ENCODE peak calls at places on chromosomes 4 and X, in ten cellular contexts. H, X, C, P, E, V, G, N, B and T are unnamed samples.

GRCh38 chrX:15815779-15816452 is 25.6 kb downstream of the ZRSR2 start:
- DNase-seq in B (no peak), P (peak), V (no peak), N (no peak), H (no peak), C (peak), X (peak), E (no peak), G (no peak), T (peak)

GRCh38 chr4:98744372-98745150 is 86.2 kb upstream of the TSPAN5 start:
- DNase-seq in X (no peak), B (no peak), P (no peak), H (no peak), E (no peak), G (no peak), N (no peak), V (no peak), C (no peak), T (no peak)

GRCh38 chr4:146401274-146401673 is 120.5 kb downstream of the SLC10A7 start:
- DNase-seq in E (no peak), G (no peak), V (no peak), N (no peak), B (no peak), C (no peak), H (no peak), X (no peak), P (no peak), T (no peak)

GRCh38 chr4:93814141-93814540 is 14.4 kb upstream of the ATOH1 start:
- DNase-seq in N (no peak), E (no peak), C (no peak), G (no peak), P (no peak), H (no peak), B (no peak), V (no peak), X (no peak), T (no peak)

GRCh38 chrX:101393530-101394305 is 2.9 kb downstream of the RPL36A start:
- DNase-seq in E (no peak), X (no peak), B (no peak), H (no peak), P (no peak), C (no peak), N (no peak), G (no peak), V (no peak), T (no peak)

GRCh38 chrX:42732506-42732905 is 45.5 kb downstream of the PPP1R2C start:
- DNase-seq in H (no peak), N (no peak), P (no peak), V (no peak), G (no peak), B (no peak), C (no peak), X (no peak), E (no peak), T (no peak)

GRCh38 chr4:185955817-185956542 is 113.0 kb upstream of the TLR3 start:
- DNase-seq in C (no peak), B (no peak), P (peak), X (no peak), N (no peak), G (no peak), V (no peak), E (no peak), H (no peak), T (no peak)

GRCh38 chr4:17197070-17197469 is 298.6 kb upstream of the LDB2 start:
- DNase-seq in B (no peak), X (no peak), N (no peak), G (no peak), H (no peak), P (no peak), E (no peak), C (no peak), V (no peak), T (no peak)

GRCh38 chr4:155809835-155810234 is 51.0 kb downstream of the GUCY1B1 start:
- DNase-seq in P (no peak), G (no peak), E (peak), B (no peak), C (no peak), V (no peak), N (no peak), X (no peak), H (no peak), T (peak)

DNA sequence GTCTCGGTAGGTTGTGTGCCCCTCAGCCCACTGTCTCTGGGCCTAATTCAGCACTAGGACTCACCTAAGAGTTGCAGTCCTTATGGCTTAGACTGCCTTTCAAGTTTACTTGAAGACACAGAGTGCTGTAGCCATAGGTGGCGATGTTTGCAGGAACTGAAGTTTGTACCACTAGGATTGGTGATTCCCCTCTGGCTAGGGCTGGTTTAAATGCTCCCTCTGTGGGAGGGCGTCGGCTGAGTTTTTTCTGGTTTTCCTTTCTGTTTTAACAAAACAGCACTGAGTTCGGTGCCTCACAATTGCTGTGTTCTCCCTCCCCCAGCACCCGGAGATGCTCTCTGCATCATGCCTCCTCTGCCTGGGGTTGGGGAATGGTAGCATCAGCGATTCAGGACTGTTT is 480.9 kb downstream of the PCDH11X start:
- DNase-seq in V (no peak), N (no peak), H (no peak), C (no peak), E (no peak), B (no peak), X (no peak), G (no peak), P (no peak), T (no peak)
- TF ChIP-seq CTCF in V (no peak), N (no peak), H (no peak), C (no peak), E (no peak), B (no peak), X (no peak), G (no peak), P (no peak), T (no peak)

DNA sequence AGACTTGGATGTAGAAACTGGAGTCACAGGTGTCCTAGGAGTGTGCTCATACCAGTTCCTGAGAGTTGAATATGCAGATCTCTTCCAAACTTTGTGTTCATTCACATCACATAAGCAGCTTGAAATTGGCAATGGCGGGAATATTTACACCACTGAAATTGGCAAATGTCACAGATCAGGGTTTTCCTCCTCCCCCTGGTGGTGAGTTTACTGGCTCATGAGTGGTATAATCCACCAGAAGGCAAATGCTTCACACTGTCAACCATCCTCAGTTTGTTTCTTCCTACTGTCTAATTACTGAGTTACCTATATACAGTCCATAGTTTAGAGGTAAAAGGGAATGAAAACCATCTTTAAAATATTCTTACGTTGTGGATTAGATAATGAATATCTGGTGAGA is 193.3 kb upstream of the BANK1 start:
- DNase-seq in X (no peak), N (no peak), H (no peak), P (peak), C (no peak), G (no peak), E (no peak), V (no peak), B (peak), T (peak)
- TF ChIP-seq CTCF in X (peak), N (peak), H (no peak), P (peak), C (peak), G (peak), E (peak), V (no peak), B (peak), T (peak)

GRCh38 chr4:56112377-56112776 is 163.6 kb downstream of the CEP135 start:
- DNase-seq in V (no peak), H (no peak), N (no peak), G (no peak), X (no peak), P (no peak), B (no peak), E (no peak), C (no peak), T (no peak)
- TF ChIP-seq CTCF in V (no peak), H (no peak), N (no peak), G (no peak), X (peak), P (peak), B (no peak), E (peak), C (no peak), T (no peak)

GRCh38 chr4:39046243-39046642 is 14.0 kb upstream of the TMEM156 start:
- DNase-seq in H (no peak), N (no peak), P (no peak), B (no peak), C (no peak), E (peak), X (no peak), G (no peak), V (no peak), T (no peak)

GRCh38 chr4:39045791-39046221 is 13.6 kb upstream of the TMEM156 start:
- DNase-seq in P (no peak), V (no peak), C (no peak), N (no peak), H (no peak), G (no peak), X (no peak), B (no peak), E (peak), T (peak)

GRCh38 chr4:39043697-39044363 is 11.6 kb upstream of the TMEM156 start:
- DNase-seq in B (no peak), X (peak), C (no peak), P (no peak), G (no peak), E (no peak), H (no peak), N (no peak), V (no peak), T (peak)

GRCh38 chr4:39044364-39044946 is 12.2 kb upstream of the TMEM156 start:
- DNase-seq in N (peak), X (peak), C (peak), E (peak), G (peak), B (peak), V (peak), P (peak), H (peak), T (peak)

DNA sequence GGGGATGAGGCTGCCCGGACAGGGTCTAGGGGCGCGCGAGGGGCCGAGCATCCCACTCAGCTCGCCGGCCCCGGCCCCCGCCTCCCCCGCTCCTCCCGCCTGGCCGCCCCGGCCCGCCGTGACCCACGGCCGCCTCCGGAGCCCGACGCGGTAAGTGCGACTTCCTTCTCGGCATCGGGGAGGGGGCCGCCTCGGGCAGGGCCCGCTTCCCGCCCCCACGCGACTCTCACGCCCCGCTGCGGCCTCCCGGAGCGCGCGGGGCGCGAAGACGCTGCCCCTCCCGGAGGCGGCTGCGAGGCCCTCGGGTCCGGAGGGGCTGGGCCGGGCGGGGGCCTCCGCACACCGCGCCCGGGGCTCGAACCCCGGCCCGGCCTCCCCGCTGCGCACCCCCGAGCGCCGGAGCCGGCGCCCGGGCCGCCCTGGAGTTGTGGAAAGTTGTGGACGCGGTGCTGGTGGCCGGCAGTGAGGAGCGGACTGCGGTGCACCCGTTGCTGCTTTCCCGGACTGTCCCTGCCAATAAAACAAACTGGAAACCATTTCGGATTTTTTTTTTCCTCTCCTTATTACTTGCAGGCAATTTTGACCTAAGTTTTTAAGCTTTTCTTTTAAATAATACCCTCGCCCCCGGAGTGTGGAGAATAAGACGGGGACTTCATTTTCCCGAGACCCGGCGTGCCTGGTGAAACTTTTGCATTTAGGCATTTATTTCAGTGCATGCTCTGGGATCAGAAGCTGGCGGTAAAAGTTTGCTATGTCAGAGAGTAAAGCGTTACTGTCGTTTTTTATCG is 12.9 kb upstream of the TMEM156 start:
- DNase-seq in X (peak), P (peak), E (no peak), C (peak), N (no peak), V (no peak), B (peak), G (peak), H (peak), T (no peak)
- TF ChIP-seq CTCF in X (no peak), P (no peak), E (no peak), C (no peak), N (no peak), V (no peak), B (no peak), G (no peak), H (no peak), T (no peak)

GRCh38 chr4:138269175-138269574 is 27.0 kb upstream of the SLC7A11 start:
- DNase-seq in G (no peak), N (no peak), X (no peak), H (no peak), C (no peak), P (no peak), B (no peak), V (no peak), E (no peak), T (no peak)
- TF ChIP-seq CTCF in G (no peak), N (no peak), X (no peak), H (no peak), C (no peak), P (no peak), B (no peak), V (no peak), E (no peak), T (no peak)